ENCODE peak calls at places on chromosomes 13 and 19, in ten cellular contexts. One of them, this sample, is unnamed.

GRCh38 chr13:98396071-98396710 is 180.7 kb downstream of the STK24 start:
- DNase-seq in cardiac muscle cell: no peak
- DNase-seq in colonic mucosa: no peak
- DNase-seq in choroid plexus epithelial cell: peak
- DNase-seq in cardiac fibroblast: no peak
- DNase-seq in thyroid gland: peak
- DNase-seq in Calu3: no peak
- DNase-seq in lower leg skin: no peak
- DNase-seq in K562: no peak
- DNase-seq in ovary: no peak
- DNase-seq in this sample: no peak

GRCh38 chr19:58572818-58573657 is at the start of gene MZF1:
- DNase-seq in choroid plexus epithelial cell: peak
- DNase-seq in colonic mucosa: peak
- DNase-seq in cardiac fibroblast: peak
- DNase-seq in lower leg skin: peak
- DNase-seq in cardiac muscle cell: peak
- DNase-seq in ovary: peak
- DNase-seq in thyroid gland: peak
- DNase-seq in K562: peak
- DNase-seq in Calu3: peak
- DNase-seq in this sample: peak

GRCh38 chr13:59879281-59879680 is 284.4 kb downstream of the DIAPH3 start:
- DNase-seq in cardiac muscle cell: peak
- DNase-seq in lower leg skin: no peak
- DNase-seq in Calu3: no peak
- DNase-seq in thyroid gland: no peak
- DNase-seq in cardiac fibroblast: no peak
- DNase-seq in colonic mucosa: no peak
- DNase-seq in ovary: no peak
- DNase-seq in choroid plexus epithelial cell: no peak
- DNase-seq in K562: no peak
- DNase-seq in this sample: no peak

GRCh38 chr13:44474122-44474910 is 100.7 kb downstream of the SERP2 start:
- DNase-seq in cardiac muscle cell: peak
- DNase-seq in Calu3: peak
- DNase-seq in ovary: no peak
- DNase-seq in cardiac fibroblast: peak
- DNase-seq in colonic mucosa: no peak
- DNase-seq in K562: no peak
- DNase-seq in thyroid gland: no peak
- DNase-seq in lower leg skin: no peak
- DNase-seq in choroid plexus epithelial cell: peak
- DNase-seq in this sample: no peak

GRCh38 chr19:54191671-54192453 is 754 bp downstream of the TSEN34 start:
- DNase-seq in choroid plexus epithelial cell: peak
- DNase-seq in colonic mucosa: no peak
- DNase-seq in cardiac muscle cell: no peak
- DNase-seq in K562: no peak
- DNase-seq in cardiac fibroblast: peak
- DNase-seq in lower leg skin: no peak
- DNase-seq in ovary: peak
- DNase-seq in thyroid gland: no peak
- DNase-seq in Calu3: no peak
- DNase-seq in this sample: no peak

GRCh38 chr13:53201454-53202225 is 173.0 kb downstream of the OLFM4 start:
- DNase-seq in colonic mucosa: peak
- DNase-seq in cardiac fibroblast: no peak
- DNase-seq in K562: no peak
- DNase-seq in thyroid gland: peak
- DNase-seq in ovary: no peak
- DNase-seq in cardiac muscle cell: peak
- DNase-seq in choroid plexus epithelial cell: peak
- DNase-seq in lower leg skin: no peak
- DNase-seq in Calu3: no peak
- DNase-seq in this sample: no peak

GRCh38 chr19:58569191-58569942 is 3.8 kb downstream of the MZF1 start:
- DNase-seq in K562: no peak
- DNase-seq in ovary: peak
- DNase-seq in choroid plexus epithelial cell: no peak
- DNase-seq in Calu3: no peak
- DNase-seq in thyroid gland: peak
- DNase-seq in cardiac muscle cell: no peak
- DNase-seq in colonic mucosa: peak
- DNase-seq in lower leg skin: no peak
- DNase-seq in cardiac fibroblast: no peak
- DNase-seq in this sample: no peak

GRCh38 chr13:44605275-44605674 is 29.1 kb upstream of the TSC22D1 start:
- DNase-seq in colonic mucosa: no peak
- DNase-seq in thyroid gland: no peak
- DNase-seq in K562: no peak
- DNase-seq in choroid plexus epithelial cell: no peak
- DNase-seq in Calu3: no peak
- DNase-seq in lower leg skin: no peak
- DNase-seq in cardiac muscle cell: peak
- DNase-seq in cardiac fibroblast: peak
- DNase-seq in ovary: no peak
- DNase-seq in this sample: no peak

GRCh38 chr19:959935-960502 is 24.1 kb upstream of the WDR18 start:
- DNase-seq in cardiac muscle cell: no peak
- DNase-seq in cardiac fibroblast: no peak
- DNase-seq in lower leg skin: no peak
- DNase-seq in choroid plexus epithelial cell: no peak
- DNase-seq in Calu3: no peak
- DNase-seq in K562: no peak
- DNase-seq in thyroid gland: no peak
- DNase-seq in colonic mucosa: no peak
- DNase-seq in ovary: no peak
- DNase-seq in this sample: no peak

GRCh38 chr13:20553309-20553708 is 13.6 kb upstream of the IFT88 start:
- DNase-seq in colonic mucosa: no peak
- DNase-seq in thyroid gland: no peak
- DNase-seq in K562: no peak
- DNase-seq in Calu3: no peak
- DNase-seq in ovary: no peak
- DNase-seq in lower leg skin: no peak
- DNase-seq in cardiac fibroblast: peak
- DNase-seq in cardiac muscle cell: no peak
- DNase-seq in choroid plexus epithelial cell: peak
- DNase-seq in this sample: no peak

GRCh38 chr19:19224852-19225494 is 13.2 kb downstream of the NCAN start:
- DNase-seq in thyroid gland: peak
- DNase-seq in choroid plexus epithelial cell: peak
- DNase-seq in ovary: peak
- DNase-seq in K562: peak
- DNase-seq in Calu3: peak
- DNase-seq in colonic mucosa: peak
- DNase-seq in lower leg skin: peak
- DNase-seq in cardiac fibroblast: peak
- DNase-seq in cardiac muscle cell: peak
- DNase-seq in this sample: peak

GRCh38 chr13:63206431-63206830 is 1790.8 kb upstream of the PCDH20 start:
- DNase-seq in K562: no peak
- DNase-seq in Calu3: no peak
- DNase-seq in thyroid gland: no peak
- DNase-seq in cardiac muscle cell: no peak
- DNase-seq in ovary: no peak
- DNase-seq in colonic mucosa: no peak
- DNase-seq in cardiac fibroblast: no peak
- DNase-seq in lower leg skin: no peak
- DNase-seq in choroid plexus epithelial cell: peak
- DNase-seq in this sample: no peak

GRCh38 chr19:41376241-41376997 is at the start of gene TMEM91:
- DNase-seq in lower leg skin: no peak
- DNase-seq in colonic mucosa: peak
- DNase-seq in Calu3: peak
- DNase-seq in K562: no peak
- DNase-seq in ovary: peak
- DNase-seq in cardiac muscle cell: peak
- DNase-seq in cardiac fibroblast: peak
- DNase-seq in thyroid gland: peak
- DNase-seq in choroid plexus epithelial cell: peak
- DNase-seq in this sample: peak

GRCh38 chr19:47644743-47645499 is 36.0 kb downstream of the BICRA start:
- DNase-seq in lower leg skin: no peak
- DNase-seq in K562: no peak
- DNase-seq in Calu3: no peak
- DNase-seq in choroid plexus epithelial cell: no peak
- DNase-seq in colonic mucosa: no peak
- DNase-seq in thyroid gland: peak
- DNase-seq in cardiac muscle cell: no peak
- DNase-seq in cardiac fibroblast: no peak
- DNase-seq in ovary: no peak
- DNase-seq in this sample: no peak

GRCh38 chr19:7978196-7978825 is 27.1 kb downstream of the ELAVL1 start:
- DNase-seq in thyroid gland: no peak
- DNase-seq in colonic mucosa: no peak
- DNase-seq in lower leg skin: no peak
- DNase-seq in K562: no peak
- DNase-seq in choroid plexus epithelial cell: peak
- DNase-seq in cardiac muscle cell: no peak
- DNase-seq in cardiac fibroblast: no peak
- DNase-seq in Calu3: no peak
- DNase-seq in ovary: no peak
- DNase-seq in this sample: no peak

GRCh38 chr13:100721885-100722512 is 47.4 kb upstream of the TMTC4 start:
- DNase-seq in colonic mucosa: peak
- DNase-seq in cardiac muscle cell: peak
- DNase-seq in ovary: no peak
- DNase-seq in cardiac fibroblast: peak
- DNase-seq in choroid plexus epithelial cell: peak
- DNase-seq in thyroid gland: peak
- DNase-seq in Calu3: peak
- DNase-seq in lower leg skin: no peak
- DNase-seq in K562: peak
- DNase-seq in this sample: peak

GRCh38 chr19:18749362-18750231 is 41.5 kb downstream of the COMP start:
- DNase-seq in lower leg skin: no peak
- DNase-seq in ovary: no peak
- DNase-seq in thyroid gland: no peak
- DNase-seq in cardiac muscle cell: no peak
- DNase-seq in cardiac fibroblast: no peak
- DNase-seq in K562: peak
- DNase-seq in colonic mucosa: no peak
- DNase-seq in choroid plexus epithelial cell: no peak
- DNase-seq in Calu3: no peak
- DNase-seq in this sample: no peak

GRCh38 chr13:110711778-110712070 is 1.8 kb upstream of the ING1 start:
- DNase-seq in cardiac fibroblast: peak
- DNase-seq in colonic mucosa: peak
- DNase-seq in choroid plexus epithelial cell: no peak
- DNase-seq in lower leg skin: no peak
- DNase-seq in ovary: no peak
- DNase-seq in K562: no peak
- DNase-seq in thyroid gland: no peak
- DNase-seq in Calu3: no peak
- DNase-seq in cardiac muscle cell: peak
- DNase-seq in this sample: no peak

GRCh38 chr19:12090807-12091206 is 26.3 kb downstream of the ZNF844 start:
- DNase-seq in choroid plexus epithelial cell: peak
- DNase-seq in thyroid gland: peak
- DNase-seq in ovary: peak
- DNase-seq in colonic mucosa: peak
- DNase-seq in lower leg skin: peak
- DNase-seq in cardiac muscle cell: peak
- DNase-seq in Calu3: no peak
- DNase-seq in K562: peak
- DNase-seq in cardiac fibroblast: peak
- DNase-seq in this sample: peak

GRCh38 chr19:46049597-46049996 is 8.8 kb upstream of the IGFL4 start:
- DNase-seq in lower leg skin: no peak
- DNase-seq in cardiac muscle cell: no peak
- DNase-seq in colonic mucosa: no peak
- DNase-seq in cardiac fibroblast: no peak
- DNase-seq in ovary: no peak
- DNase-seq in K562: no peak
- DNase-seq in choroid plexus epithelial cell: no peak
- DNase-seq in Calu3: peak
- DNase-seq in thyroid gland: peak
- DNase-seq in this sample: no peak

GRCh38 chr13:43874512-43875092 is 4.9 kb downstream of the CCDC122 start:
- DNase-seq in K562: no peak
- DNase-seq in lower leg skin: no peak
- DNase-seq in colonic mucosa: no peak
- DNase-seq in cardiac fibroblast: peak
- DNase-seq in Calu3: no peak
- DNase-seq in cardiac muscle cell: peak
- DNase-seq in choroid plexus epithelial cell: peak
- DNase-seq in thyroid gland: no peak
- DNase-seq in ovary: no peak
- DNase-seq in this sample: no peak

GRCh38 chr19:48836089-48837017 is at the start of gene HSD17B14:
- DNase-seq in cardiac fibroblast: peak
- DNase-seq in K562: peak
- DNase-seq in ovary: peak
- DNase-seq in thyroid gland: peak
- DNase-seq in choroid plexus epithelial cell: peak
- DNase-seq in lower leg skin: no peak
- DNase-seq in Calu3: no peak
- DNase-seq in cardiac muscle cell: peak
- DNase-seq in colonic mucosa: no peak
- DNase-seq in this sample: no peak
- TF ChIP-seq CTCF in cardiac fibroblast: no peak
- TF ChIP-seq CTCF in K562: no peak
- TF ChIP-seq CTCF in ovary: no peak
- TF ChIP-seq CTCF in thyroid gland: no peak
- TF ChIP-seq CTCF in choroid plexus epithelial cell: no peak
- TF ChIP-seq CTCF in lower leg skin: no peak
- TF ChIP-seq CTCF in Calu3: peak
- TF ChIP-seq CTCF in cardiac muscle cell: no peak
- TF ChIP-seq CTCF in colonic mucosa: peak
- TF ChIP-seq CTCF in this sample: peak

GRCh38 chr19:2282062-2282861 is at the start of gene PEAK3:
- DNase-seq in choroid plexus epithelial cell: peak
- DNase-seq in K562: peak
- DNase-seq in Calu3: no peak
- DNase-seq in cardiac fibroblast: peak
- DNase-seq in thyroid gland: peak
- DNase-seq in cardiac muscle cell: peak
- DNase-seq in ovary: peak
- DNase-seq in colonic mucosa: peak
- DNase-seq in lower leg skin: peak
- DNase-seq in this sample: no peak
- TF ChIP-seq CTCF in choroid plexus epithelial cell: no peak
- TF ChIP-seq CTCF in K562: no peak
- TF ChIP-seq CTCF in Calu3: no peak
- TF ChIP-seq CTCF in cardiac fibroblast: no peak
- TF ChIP-seq CTCF in thyroid gland: no peak
- TF ChIP-seq CTCF in cardiac muscle cell: no peak
- TF ChIP-seq CTCF in ovary: no peak
- TF ChIP-seq CTCF in colonic mucosa: no peak
- TF ChIP-seq CTCF in lower leg skin: no peak
- TF ChIP-seq CTCF in this sample: no peak

GRCh38 chr13:27203854-27204253 is 32.2 kb upstream of the USP12 start:
- DNase-seq in Calu3: no peak
- DNase-seq in cardiac muscle cell: peak
- DNase-seq in ovary: no peak
- DNase-seq in cardiac fibroblast: peak
- DNase-seq in colonic mucosa: no peak
- DNase-seq in thyroid gland: no peak
- DNase-seq in lower leg skin: no peak
- DNase-seq in choroid plexus epithelial cell: peak
- DNase-seq in K562: no peak
- DNase-seq in this sample: no peak
- TF ChIP-seq CTCF in Calu3: no peak
- TF ChIP-seq CTCF in cardiac muscle cell: peak
- TF ChIP-seq CTCF in ovary: no peak
- TF ChIP-seq CTCF in cardiac fibroblast: peak
- TF ChIP-seq CTCF in colonic mucosa: no peak
- TF ChIP-seq CTCF in thyroid gland: no peak
- TF ChIP-seq CTCF in lower leg skin: no peak
- TF ChIP-seq CTCF in choroid plexus epithelial cell: peak
- TF ChIP-seq CTCF in K562: peak
- TF ChIP-seq CTCF in this sample: no peak

GRCh38 chr19:30085394-30085793 is 143.4 kb downstream of the URI1 start:
- DNase-seq in cardiac muscle cell: peak
- DNase-seq in colonic mucosa: no peak
- DNase-seq in cardiac fibroblast: no peak
- DNase-seq in thyroid gland: peak
- DNase-seq in K562: peak
- DNase-seq in lower leg skin: no peak
- DNase-seq in Calu3: peak
- DNase-seq in ovary: peak
- DNase-seq in choroid plexus epithelial cell: no peak
- DNase-seq in this sample: no peak
- TF ChIP-seq CTCF in cardiac muscle cell: no peak
- TF ChIP-seq CTCF in colonic mucosa: no peak
- TF ChIP-seq CTCF in cardiac fibroblast: no peak
- TF ChIP-seq CTCF in thyroid gland: no peak
- TF ChIP-seq CTCF in K562: peak
- TF ChIP-seq CTCF in lower leg skin: no peak
- TF ChIP-seq CTCF in Calu3: no peak
- TF ChIP-seq CTCF in ovary: no peak
- TF ChIP-seq CTCF in choroid plexus epithelial cell: no peak
- TF ChIP-seq CTCF in this sample: no peak